ENCODE peak calls at places on chromosomes 7 and 10, in six cellular contexts. D is H1, N is GM12878, O is K562, U is HCT116, I is HepG2. L is an unnamed sample.

GRCh38 chr7:101163281-101164070 is 1.9 kb downstream of the VGF start:
- DNase-seq in U (peak), I (no peak), D (no peak), O (peak), N (no peak), L (no peak)

GRCh38 chr10:29658984-29659769 is 24.4 kb upstream of the SVIL start:
- DNase-seq in O (no peak), I (peak), D (no peak), U (peak), N (peak), L (peak)

GRCh38 chr7:107506683-107507339 is 37.0 kb downstream of the GPR22 start:
- DNase-seq in O (no peak), I (no peak), N (no peak), U (peak), D (no peak), L (no peak)

GRCh38 chr7:84697506-84697905 is 489.4 kb downstream of the SEMA3D start:
- DNase-seq in O (no peak), D (no peak), N (no peak), I (no peak), U (no peak), L (no peak)

GRCh38 chr10:15725603-15726002 is 5.9 kb upstream of the ITGA8 start:
- DNase-seq in U (peak), D (no peak), I (peak), O (peak), N (no peak), L (no peak)

GRCh38 chr10:34157501-34157900 is 657.6 kb downstream of the PARD3 start:
- DNase-seq in I (no peak), O (no peak), D (no peak), U (no peak), N (no peak), L (no peak)

GRCh38 chr7:84477786-84478405 is 283.3 kb upstream of the SEMA3A start:
- DNase-seq in O (no peak), U (no peak), N (no peak), I (no peak), D (no peak), L (no peak)

GRCh38 chr7:75915416-75916156 is 631 bp downstream of the POR start:
- DNase-seq in U (no peak), O (peak), I (peak), N (no peak), D (no peak), L (no peak)

GRCh38 chr10:132388901-132389630 is 7.9 kb upstream of the PWWP2B start:
- DNase-seq in U (no peak), O (no peak), I (no peak), D (no peak), N (no peak), L (no peak)

GRCh38 chr10:688621-689426 is 644 bp downstream of the DIP2C start:
- DNase-seq in U (no peak), I (no peak), D (no peak), O (no peak), N (no peak), L (no peak)

GRCh38 chr10:20287951-20288350 is 471.7 kb downstream of the PLXDC2 start:
- DNase-seq in U (no peak), N (no peak), O (no peak), D (no peak), I (no peak), L (no peak)

GRCh38 chr10:104139221-104139620 is 17.2 kb downstream of the SFR1 start:
- DNase-seq in I (no peak), O (no peak), U (no peak), N (no peak), D (no peak), L (no peak)
- TF ChIP-seq ZNF274 in I (no peak), O (no peak), U (no peak), N (no peak), D (no peak), L (no peak)

GRCh38 chr7:118590107-118590506 is 365.6 kb downstream of the ANKRD7 start:
- DNase-seq in O (no peak), U (peak), D (no peak), N (no peak), I (no peak), L (peak)
- TF ChIP-seq ZNF274 in O (no peak), U (no peak), D (no peak), N (no peak), I (no peak), L (no peak)

GRCh38 chr7:50867048-50867383 is 84.3 kb upstream of the GRB10 start:
- DNase-seq in U (no peak), I (no peak), D (no peak), O (no peak), N (no peak), L (no peak)

GRCh38 chr7:50864694-50865093 is 82.0 kb upstream of the GRB10 start:
- DNase-seq in D (no peak), O (no peak), I (no peak), U (no peak), N (no peak), L (no peak)

GRCh38 chr7:50866343-50867047 is 83.8 kb upstream of the GRB10 start:
- DNase-seq in I (no peak), O (no peak), D (peak), U (no peak), N (no peak), L (peak)

GRCh38 chr7:50863053-50863452 is 80.4 kb upstream of the GRB10 start:
- DNase-seq in N (no peak), D (no peak), U (no peak), I (no peak), O (no peak), L (no peak)

DNA sequence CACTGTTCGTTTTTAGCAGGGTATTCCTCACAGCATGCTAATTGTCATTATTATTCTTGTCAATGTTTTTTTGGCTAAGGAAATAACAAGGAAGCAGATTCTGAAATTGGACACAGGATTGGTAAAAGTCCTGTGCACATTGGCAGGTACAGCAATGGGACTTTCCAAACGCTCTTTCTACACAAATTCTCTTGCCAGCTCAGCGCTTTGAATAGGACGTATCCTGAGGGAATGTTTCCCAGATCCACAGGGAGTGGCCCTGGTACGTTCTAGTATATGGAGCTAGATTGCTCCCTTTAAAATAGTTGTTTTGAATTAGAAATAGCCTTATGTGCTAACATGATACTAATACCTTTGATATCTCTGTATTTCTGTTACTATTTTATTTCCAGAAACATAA is 82.8 kb upstream of the GRB10 start:
- DNase-seq in U (no peak), N (no peak), I (no peak), O (no peak), D (no peak), L (no peak)
- TF ChIP-seq ZNF274 in U (no peak), N (no peak), I (no peak), O (no peak), D (no peak), L (no peak)

DNA sequence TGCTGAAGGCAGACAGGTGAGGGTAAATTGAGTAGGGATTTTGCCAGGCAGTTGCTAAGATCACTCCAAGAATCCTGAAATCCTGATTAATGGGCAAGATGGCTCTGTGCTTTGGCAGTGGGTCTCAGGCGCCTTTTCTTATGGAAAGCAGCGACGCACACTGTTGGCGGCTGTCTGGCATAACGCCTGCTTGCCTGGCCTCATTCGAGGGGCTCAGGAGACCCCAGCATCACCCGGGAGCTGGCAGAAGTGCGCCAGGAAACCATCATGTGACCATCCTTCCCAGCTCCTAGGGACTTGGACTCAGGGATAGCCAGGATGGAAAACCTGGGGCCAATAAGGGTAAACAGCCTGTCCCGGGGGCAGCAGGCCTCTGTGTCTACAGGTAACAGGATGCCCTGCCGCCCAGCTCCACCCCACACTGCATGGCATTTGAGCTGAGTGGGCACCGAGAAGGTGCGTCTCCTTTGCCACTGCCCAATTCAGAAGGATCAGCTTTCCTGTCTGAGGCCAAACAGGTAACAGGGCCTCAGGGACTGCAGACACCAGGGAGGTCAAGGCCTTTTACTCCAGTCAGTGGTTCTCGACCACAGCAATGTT is 98.6 kb downstream of the FAM53B start:
- DNase-seq in D (no peak), N (no peak), U (no peak), O (no peak), I (no peak), L (no peak)
- TF ChIP-seq ZNF274 in D (no peak), N (no peak), U (no peak), O (no peak), I (no peak), L (no peak)

GRCh38 chr7:155795951-155796350 is 16.3 kb downstream of the SHH start:
- DNase-seq in I (no peak), N (no peak), D (no peak), U (no peak), O (no peak), L (no peak)
- TF ChIP-seq ZNF274 in I (no peak), N (no peak), D (no peak), U (no peak), O (no peak), L (no peak)

DNA sequence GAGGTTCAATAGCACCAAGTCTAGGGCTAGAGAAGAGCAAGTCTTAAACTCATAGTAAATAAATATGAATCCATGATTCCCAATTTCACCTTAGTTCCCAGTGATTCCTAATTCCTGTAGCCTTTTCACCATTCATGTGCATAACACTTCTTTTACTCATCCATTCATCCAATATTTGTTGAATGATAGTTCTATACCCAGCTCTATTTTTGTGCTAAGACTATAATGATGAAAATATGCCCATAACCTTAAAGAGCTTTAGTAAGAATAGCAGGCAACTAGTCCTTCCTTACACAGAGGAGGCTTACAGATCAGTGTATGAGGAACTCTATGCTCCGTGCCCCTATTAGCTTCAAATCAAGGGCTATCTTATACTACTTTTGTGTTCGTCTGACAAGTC is 280.2 kb upstream of the CHRM2 start:
- DNase-seq in N (no peak), I (no peak), U (no peak), D (no peak), O (no peak), L (no peak)
- TF ChIP-seq ZNF274 in N (no peak), I (no peak), U (no peak), D (no peak), O (no peak), L (no peak)

GRCh38 chr7:12570529-12571461 is at the start of gene SCIN:
- DNase-seq in O (no peak), N (no peak), D (no peak), I (no peak), U (no peak), L (peak)
- TF ChIP-seq ZNF274 in O (no peak), N (no peak), D (no peak), I (no peak), U (no peak), L (no peak)

GRCh38 chr7:49623943-49624342 is 149.5 kb upstream of the VWC2 start:
- DNase-seq in U (no peak), I (no peak), N (no peak), O (no peak), D (no peak), L (no peak)
- TF ChIP-seq ZNF274 in U (no peak), I (no peak), N (no peak), O (no peak), D (no peak), L (no peak)